ENCODE peak calls at places on chromosomes 4 and X, in six cellular contexts. U is colonic mucosa; B is CD4-positive, alpha-beta T cell; N is pons; V is H9; H is progenitor cell of endocrine pancreas. O is an unnamed sample.

GRCh38 chr4:113384600-113384999 is 335.1 kb downstream of the ANK2 start:
- DNase-seq in U (no peak), H (no peak), B (no peak), V (no peak), N (no peak), O (peak)

GRCh38 chr4:65007841-65008439 is 598.7 kb upstream of the TECRL start:
- DNase-seq in U (no peak), H (peak), V (no peak), N (peak), B (no peak), O (peak)

GRCh38 chrX:123184199-123184857 is at the start of gene GRIA3:
- DNase-seq in H (no peak), V (peak), B (no peak), N (no peak), U (no peak), O (no peak)

GRCh38 chr4:185656467-185656890 is 121.2 kb upstream of the PDLIM3 start:
- DNase-seq in U (no peak), B (no peak), V (peak), H (no peak), N (no peak), O (peak)

GRCh38 chrX:48813605-48814004 is 11.7 kb downstream of the HDAC6 start:
- DNase-seq in U (no peak), H (no peak), B (no peak), N (peak), V (no peak), O (no peak)

GRCh38 chrX:47098746-47099145 is 20.5 kb downstream of the RGN start:
- DNase-seq in N (no peak), U (no peak), H (no peak), B (no peak), V (no peak), O (no peak)

GRCh38 chr4:182969651-182970279 is 52.6 kb upstream of the DCTD start:
- DNase-seq in V (no peak), N (peak), H (no peak), B (no peak), U (no peak), O (no peak)

GRCh38 chr4:10124167-10124930 is 7.8 kb upstream of the WDR1 start:
- DNase-seq in U (no peak), B (no peak), H (no peak), V (no peak), N (no peak), O (no peak)

GRCh38 chrX:85765651-85766050 is 281.7 kb downstream of the CHM start:
- DNase-seq in N (peak), H (no peak), U (no peak), B (no peak), V (no peak), O (no peak)

GRCh38 chr4:186823989-186824388 is 100.3 kb upstream of the FAT1 start:
- DNase-seq in H (no peak), N (peak), V (no peak), U (no peak), B (no peak), O (no peak)

GRCh38 chrX:116435597-116435996 is 809 bp upstream of the SLC6A14 start:
- DNase-seq in H (no peak), N (no peak), V (no peak), B (no peak), U (no peak), O (no peak)

GRCh38 chr4:187118731-187119130 is 395.1 kb upstream of the FAT1 start:
- DNase-seq in U (no peak), B (no peak), H (no peak), N (no peak), V (no peak), O (no peak)

GRCh38 chr4:87465739-87466366 is 43.5 kb downstream of the NUDT9 start:
- DNase-seq in H (no peak), N (peak), V (no peak), B (no peak), U (no peak), O (peak)

GRCh38 chr4:95409750-95410149 is 139.0 kb downstream of the UNC5C start:
- DNase-seq in N (peak), B (no peak), V (no peak), H (no peak), U (no peak), O (no peak)

GRCh38 chr4:106051496-106051895 is 156.2 kb downstream of the NPNT start:
- DNase-seq in B (no peak), N (no peak), H (no peak), U (no peak), V (no peak), O (no peak)

O was measured in SJSA1.